ENCODE peak calls at places on chromosome 10, in five cellular contexts. U, S, C, A and O are unnamed samples.

GRCh38 chr10:101875068-101875688 is 31.6 kb upstream of the KCNIP2 start:
- DNase-seq in A (no peak), U (no peak), C (no peak), S (no peak), O (no peak)

GRCh38 chr10:53771701-53772100 is 999.1 kb upstream of the MBL2 start:
- DNase-seq in U (no peak), S (no peak), C (no peak), A (no peak), O (no peak)

GRCh38 chr10:117249493-117250093 is 8.7 kb downstream of the SLC18A2 start:
- DNase-seq in U (no peak), A (no peak), S (no peak), C (no peak), O (no peak)

GRCh38 chr10:83983578-83984255 is 155.6 kb upstream of the GHITM start:
- DNase-seq in A (no peak), U (peak; percentile 23), S (no peak), C (peak; percentile 88), O (no peak)

GRCh38 chr10:104380336-104380735 is 26.7 kb downstream of the CFAP58 start:
- DNase-seq in U (no peak), A (no peak), S (no peak), C (no peak), O (no peak)

GRCh38 chr10:28393956-28394568 is 91.2 kb upstream of the MPP7 start:
- DNase-seq in C (peak; percentile 53), A (peak; percentile 42), S (peak; percentile 48), U (peak; percentile 69), O (peak; percentile 65)

GRCh38 chr10:133131053-133131452 is 29.0 kb upstream of the KNDC1 start:
- DNase-seq in U (no peak), S (no peak), C (no peak), A (no peak), O (no peak)

GRCh38 chr10:50407077-50407801 is 155.9 kb upstream of the ASAH2 start:
- DNase-seq in S (no peak), A (no peak), C (no peak), U (peak; percentile 74), O (peak; percentile 51)

GRCh38 chr10:543862-544822 is 145.3 kb downstream of the DIP2C start:
- DNase-seq in U (no peak), S (no peak), C (no peak), A (no peak), O (no peak)

GRCh38 chr10:125843603-125844329 is 20.4 kb downstream of the BCCIP start:
- DNase-seq in U (no peak), A (no peak), C (no peak), S (no peak), O (no peak)

GRCh38 chr10:63264852-63265617 is 131.9 kb downstream of the NRBF2 start:
- DNase-seq in C (peak; percentile 57), S (peak; percentile 10), U (no peak), A (peak; percentile 26), O (peak; percentile 38)

GRCh38 chr10:132909491-132910071 is 32.8 kb downstream of the CFAP46 start:
- DNase-seq in S (no peak), U (no peak), C (no peak), A (no peak), O (no peak)

GRCh38 chr10:127756264-127756663 is 19.3 kb downstream of the FOXI2 start:
- DNase-seq in S (no peak), C (no peak), U (no peak), A (no peak), O (no peak)

GRCh38 chr10:113782986-113783704 is 31.7 kb downstream of the PLEKHS1 start:
- DNase-seq in A (no peak), U (no peak), C (no peak), S (no peak), O (no peak)

GRCh38 chr10:13528875-13529713 is at the start of gene BEND7:
- DNase-seq in C (no peak), U (no peak), A (no peak), S (peak; percentile 84), O (peak; percentile 60)

GRCh38 chr10:29377333-29377961 is 88.6 kb downstream of the LYZL1 start:
- DNase-seq in A (no peak), S (no peak), C (peak; percentile 27), U (peak; percentile 8), O (no peak)

GRCh38 chr10:94349327-94349726 is 13.4 kb downstream of the NOC3L start:
- DNase-seq in S (no peak), C (peak; percentile 5), U (no peak), A (no peak), O (no peak)

GRCh38 chr10:128393546-128393945 is 267.3 kb upstream of the MKI67 start:
- DNase-seq in U (no peak), C (no peak), S (no peak), A (no peak), O (no peak)

GRCh38 chr10:89163265-89163995 is 43.7 kb downstream of the CH25H start:
- DNase-seq in U (no peak), A (peak; percentile 24), S (no peak), C (peak; percentile 84), O (no peak)

GRCh38 chr10:13485623-13486022 is 43.2 kb downstream of the BEND7 start:
- DNase-seq in S (no peak), C (no peak), U (no peak), A (no peak), O (no peak)

GRCh38 chr10:44065788-44066075 is 319.2 kb downstream of the CXCL12 start:
- DNase-seq in C (no peak), U (no peak), S (no peak), A (no peak), O (no peak)

GRCh38 chr10:132834311-132834761 is 48.4 kb upstream of the NKX6-2 start:
- DNase-seq in C (no peak), U (no peak), A (no peak), S (no peak), O (no peak)

GRCh38 chr10:131160219-131160875 is 151.2 kb downstream of the TCERG1L start:
- DNase-seq in A (no peak), C (no peak), U (no peak), S (no peak), O (no peak)

GRCh38 chr10:132708441-132708840 is 77.5 kb downstream of the NKX6-2 start:
- DNase-seq in A (no peak), U (no peak), C (no peak), S (no peak), O (no peak)

GRCh38 chr10:112184379-112184778 is 814 bp upstream of the GPAM start:
- DNase-seq in C (no peak), S (no peak), U (no peak), A (no peak), O (no peak)
- TF ChIP-seq CTCF in C (no peak), S (no peak), U (no peak), A (no peak), O (no peak)

GRCh38 chr10:7818295-7819125 is at the start of gene TAF3:
- DNase-seq in S (peak; percentile 88), C (peak; percentile 61), A (peak; percentile 86), U (peak; percentile 72), O (peak; percentile 95)

GRCh38 chr10:7817984-7818294 is 366 bp upstream of the TAF3 start:
- DNase-seq in S (no peak), A (no peak), C (no peak), U (no peak), O (no peak)

GRCh38 chr10:7824251-7824650 is 5.9 kb downstream of the TAF3 start:
- DNase-seq in A (no peak), S (no peak), U (no peak), C (no peak), O (no peak)

GRCh38 chr10:7817576-7817975 is 729 bp upstream of the TAF3 start:
- DNase-seq in A (no peak), U (no peak), S (no peak), C (no peak), O (no peak)

DNA sequence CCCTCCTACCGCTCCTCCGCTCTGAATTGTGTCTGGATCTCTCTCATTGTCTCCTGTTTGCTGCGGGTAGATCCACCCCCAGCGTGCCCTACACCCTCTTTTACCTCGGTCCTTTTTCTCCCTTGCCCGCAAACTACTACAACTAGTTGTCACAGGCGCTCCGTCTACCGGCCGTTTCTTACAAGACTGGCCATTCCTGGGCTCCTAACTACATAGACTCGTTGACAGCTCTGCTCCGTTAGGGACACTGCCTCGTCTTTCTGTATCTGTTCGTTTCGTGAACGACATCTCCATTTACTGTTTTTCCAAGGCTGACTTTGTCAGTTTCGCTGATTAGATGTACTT is 793 bp downstream of the TAF3 start:
- DNase-seq in A (peak; percentile 39), U (no peak), C (peak; percentile 38), S (no peak), O (peak; percentile 31)
- TF ChIP-seq CTCF in A (no peak), U (no peak), C (peak; percentile 30), S (no peak), O (no peak)

GRCh38 chr10:33325929-33326328 is 8.5 kb downstream of the NRP1 start:
- DNase-seq in C (no peak), A (no peak), U (no peak), S (no peak), O (no peak)
- TF ChIP-seq CTCF in C (no peak), A (no peak), U (no peak), S (no peak), O (no peak)

DNA sequence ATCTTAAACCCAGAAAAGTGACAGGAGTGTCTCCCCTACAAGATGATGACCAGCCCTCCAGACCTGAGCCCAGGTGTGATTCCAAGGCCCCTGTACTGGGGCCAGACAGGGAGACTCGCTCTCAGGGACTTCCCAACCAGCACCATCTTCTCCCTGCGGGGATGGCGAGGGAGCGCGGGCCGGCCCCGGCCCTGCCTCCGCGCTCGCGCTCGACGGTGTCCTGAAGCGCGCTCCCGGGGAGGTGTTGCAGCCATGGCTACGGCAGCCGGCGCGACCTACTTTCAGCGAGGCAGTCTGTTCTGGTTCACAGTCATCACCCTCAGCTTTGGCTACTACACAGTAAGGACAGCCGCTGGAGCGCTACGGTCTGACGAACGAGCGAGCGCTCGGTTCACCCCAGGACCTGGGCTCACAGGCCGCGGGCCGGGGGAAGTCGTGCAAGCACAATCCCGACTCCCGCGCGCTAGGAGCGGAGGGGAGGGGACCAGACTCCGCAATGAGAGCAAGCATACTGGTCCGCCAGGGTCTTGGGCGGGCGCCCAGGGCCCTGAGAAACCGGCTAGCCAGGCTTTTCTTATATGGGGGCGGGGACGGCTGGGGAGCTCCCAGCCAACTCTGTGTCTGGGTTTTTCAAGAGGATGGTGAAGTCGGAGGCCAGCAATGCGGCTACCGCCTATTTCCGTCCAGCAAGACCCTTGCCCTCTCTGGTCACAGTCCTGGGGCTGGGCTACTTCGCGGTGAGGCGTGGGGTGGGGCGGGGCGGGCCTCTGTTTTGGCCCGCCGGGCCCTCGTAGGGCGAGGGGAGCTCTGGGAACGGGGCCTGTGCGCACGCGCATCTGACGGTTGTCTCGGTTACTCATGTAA is at the start of gene TMEM254:
- DNase-seq in U (peak; percentile 71), S (peak; percentile 90), C (peak; percentile 71), A (peak; percentile 88), O (peak; percentile 94)
- TF ChIP-seq CTCF in U (no peak), S (no peak), C (no peak), A (no peak), O (no peak)

GRCh38 chr10:92574545-92575377 is 868 bp upstream of the IDE start:
- DNase-seq in A (no peak), C (peak; percentile 56), U (no peak), S (peak; percentile 58), O (no peak)
- TF ChIP-seq CTCF in A (peak; percentile 26), C (peak; percentile 34), U (no peak), S (peak; percentile 69), O (peak; percentile 16)